ENCODE peak calls at places on chromosomes 1 and 21, in ten cellular contexts. Y is activated gamma-delta T cell treated with anti-CD3 and anti-CD28 coated beads, Interleukin-2, amount 50 U/mL, for 16 hours; K is activated CD4-positive, alpha-beta T cell treated with anti-CD3 and anti-CD28 coated beads, Interleukin-2, amount 10 ng/mL, durations not matched to agents 7 days and 5 days; A is GDM1; D is skeletal muscle cell; E is PC-3; Q is NAMALWA; R is NCI-H2029; I is RWPE2; P is spleen. G is an unnamed sample.

GRCh38 chr21:31577280-31577679 is 82.2 kb upstream of the SOD1 start:
- DNase-seq in Y (no peak), K (no peak), A (no peak), D (no peak), E (no peak), Q (no peak), R (no peak), I (no peak), P (no peak), G (no peak)

GRCh38 chr1:47235280-47235679 is 3.3 kb upstream of the TAL1 start:
- DNase-seq in Y (no peak), K (no peak), A (peak; percentile 66), D (no peak), E (no peak), Q (no peak), R (no peak), I (no peak), P (no peak), G (no peak)

GRCh38 chr1:167599839-167600581 is 30.0 kb upstream of the RCSD1 start:
- DNase-seq in Y (peak; percentile 17), K (peak; percentile 69), A (peak; percentile 27), D (peak; percentile 45), E (peak; percentile 58), Q (peak; percentile 90), R (no peak), I (no peak), P (no peak), G (peak; percentile 8)

GRCh38 chr1:174159253-174160108 is at the start of gene RABGAP1L:
- DNase-seq in Y (peak; percentile 88), K (peak; percentile 94), A (peak; percentile 97), D (peak; percentile 89), E (peak; percentile 90), Q (peak; percentile 97), R (peak; percentile 83), I (peak; percentile 91), P (peak; percentile 99), G (peak; percentile 95)

GRCh38 chr1:26034504-26035202 is 11.3 kb downstream of the SLC30A2 start:
- DNase-seq in Y (no peak), K (no peak), A (no peak), D (no peak), E (no peak), Q (no peak), R (no peak), I (no peak), P (no peak), G (no peak)

GRCh38 chr21:26892151-26892550 is 46.9 kb upstream of the ADAMTS1 start:
- DNase-seq in Y (no peak), K (no peak), A (no peak), D (no peak), E (no peak), Q (no peak), R (no peak), I (no peak), P (no peak), G (no peak)

GRCh38 chr1:64135501-64136245 is 67.8 kb upstream of the UBE2U start:
- DNase-seq in Y (no peak), K (no peak), A (no peak), D (peak; percentile 57), E (peak; percentile 54), Q (no peak), R (no peak), I (no peak), P (no peak), G (no peak)

GRCh38 chr1:51578383-51579109 is 38.3 kb upstream of the OSBPL9 start:
- DNase-seq in Y (no peak), K (no peak), A (no peak), D (no peak), E (no peak), Q (peak; percentile 50), R (no peak), I (no peak), P (no peak), G (no peak)

GRCh38 chr1:98429851-98430496 is 231.5 kb upstream of the SNX7 start:
- DNase-seq in Y (no peak), K (no peak), A (no peak), D (no peak), E (peak; percentile 42), Q (no peak), R (peak; percentile 97), I (no peak), P (no peak), G (peak; percentile 28)

GRCh38 chr1:26220199-26220912 is 13.6 kb upstream of the CEP85 start:
- DNase-seq in Y (no peak), K (no peak), A (no peak), D (no peak), E (no peak), Q (no peak), R (no peak), I (no peak), P (no peak), G (no peak)

GRCh38 chr1:55081905-55082296 is 42.6 kb downstream of the PCSK9 start:
- DNase-seq in Y (no peak), K (no peak), A (no peak), D (no peak), E (no peak), Q (no peak), R (no peak), I (no peak), P (no peak), G (no peak)

GRCh38 chr1:178461676-178462075 is 35.1 kb downstream of the CLEC20A start:
- DNase-seq in Y (no peak), K (no peak), A (no peak), D (no peak), E (no peak), Q (no peak), R (no peak), I (no peak), P (no peak), G (no peak)

GRCh38 chr1:86499987-86500593 is 31.4 kb downstream of the CLCA1 start:
- DNase-seq in Y (no peak), K (no peak), A (peak; percentile 5), D (no peak), E (peak; percentile 63), Q (peak; percentile 70), R (peak; percentile 82), I (no peak), P (no peak), G (no peak)

GRCh38 chr1:15936025-15936424 is 39.9 kb downstream of the ZBTB17 start:
- DNase-seq in Y (no peak), K (no peak), A (no peak), D (no peak), E (no peak), Q (no peak), R (no peak), I (peak; percentile 65), P (no peak), G (no peak)

GRCh38 chr1:83839566-83840173 is 159.3 kb downstream of the TTLL7 start:
- DNase-seq in Y (no peak), K (no peak), A (no peak), D (peak; percentile 49), E (no peak), Q (no peak), R (no peak), I (no peak), P (no peak), G (no peak)

GRCh38 chr1:180157576-180158057 is 2.9 kb downstream of the QSOX1 start:
- DNase-seq in Y (no peak), K (no peak), A (no peak), D (no peak), E (peak; percentile 91), Q (no peak), R (peak; percentile 93), I (no peak), P (no peak), G (peak; percentile 73)

GRCh38 chr21:39715804-39716397 is 29.1 kb upstream of the IGSF5 start:
- DNase-seq in Y (peak; percentile 2), K (peak; percentile 57), A (no peak), D (no peak), E (peak; percentile 70), Q (peak; percentile 64), R (peak; percentile 48), I (no peak), P (no peak), G (peak; percentile 51)

GRCh38 chr1:225253784-225254183 is 174.1 kb downstream of the LBR start:
- DNase-seq in Y (no peak), K (no peak), A (no peak), D (no peak), E (peak; percentile 83), Q (no peak), R (no peak), I (no peak), P (no peak), G (no peak)

GRCh38 chr1:223771814-223772770 is 59.8 kb downstream of the CAPN2 start:
- DNase-seq in Y (no peak), K (no peak), A (no peak), D (peak; percentile 71), E (peak; percentile 93), Q (no peak), R (no peak), I (peak; percentile 67), P (no peak), G (peak; percentile 83)

GRCh38 chr1:240242601-240243144 is 151.0 kb downstream of the FMN2 start:
- DNase-seq in Y (no peak), K (no peak), A (no peak), D (peak; percentile 82), E (peak; percentile 85), Q (no peak), R (no peak), I (no peak), P (no peak), G (no peak)

GRCh38 chr1:152630596-152630995 is 7.7 kb upstream of the LCE3A start:
- DNase-seq in Y (no peak), K (no peak), A (no peak), D (no peak), E (peak; percentile 0), Q (no peak), R (no peak), I (no peak), P (no peak), G (no peak)

GRCh38 chr1:111739984-111740765 is 980 bp upstream of the INKA2 start:
- DNase-seq in Y (no peak), K (no peak), A (no peak), D (no peak), E (peak; percentile 69), Q (no peak), R (peak; percentile 41), I (no peak), P (peak; percentile 86), G (peak; percentile 69)

GRCh38 chr1:145961425-145962156 is 2.8 kb downstream of the ANKRD34A start:
- DNase-seq in Y (no peak), K (peak; percentile 47), A (no peak), D (no peak), E (peak; percentile 40), Q (peak; percentile 53), R (no peak), I (no peak), P (peak; percentile 90), G (no peak)

GRCh38 chr21:46626536-46627302 is 8.8 kb upstream of the PRMT2 start:
- DNase-seq in Y (no peak), K (peak; percentile 54), A (no peak), D (no peak), E (no peak), Q (no peak), R (no peak), I (no peak), P (no peak), G (no peak)

GRCh38 chr1:186479162-186479561 is 18.2 kb upstream of the PDC start:
- DNase-seq in Y (no peak), K (no peak), A (no peak), D (no peak), E (no peak), Q (no peak), R (no peak), I (no peak), P (no peak), G (no peak)

GRCh38 chr21:22062472-22063139 is 1064.4 kb downstream of the NCAM2 start:
- DNase-seq in Y (no peak), K (no peak), A (no peak), D (no peak), E (no peak), Q (no peak), R (no peak), I (no peak), P (no peak), G (no peak)

GRCh38 chr1:154750681-154751665 is 119.1 kb downstream of the KCNN3 start:
- DNase-seq in Y (no peak), K (no peak), A (no peak), D (no peak), E (no peak), Q (no peak), R (no peak), I (no peak), P (no peak), G (no peak)

GRCh38 chr1:233518344-233518743 is 95.6 kb upstream of the KCNK1 start:
- DNase-seq in Y (no peak), K (peak; percentile 11), A (no peak), D (no peak), E (peak; percentile 85), Q (peak; percentile 60), R (no peak), I (no peak), P (no peak), G (peak; percentile 14)